ENCODE peak calls at places on chromosomes 6 and 20, in nine cellular contexts. U, Q, I, H, K, A, V, M and C are unnamed samples.
A peak's percentile ranks its signal among the peaks of the same experiment; 100 is the strongest.

GRCh38 chr20:1185316-1185741 is 548 bp upstream of the TMEM74B start:
- DNase-seq in Q (no peak), K (no peak), I (peak; percentile 10), M (peak; percentile 39), A (no peak), V (no peak), H (no peak), U (no peak), C (no peak)

GRCh38 chr6:135520781-135521180 is 23.2 kb upstream of the AHI1 start:
- DNase-seq in H (no peak), Q (no peak), A (no peak), U (no peak), I (no peak), V (no peak), M (no peak), K (no peak), C (no peak)

GRCh38 chr20:1718604-1719384 is 61.2 kb upstream of the SIRPG start:
- DNase-seq in H (no peak), V (no peak), I (no peak), K (no peak), Q (peak; percentile 79), U (peak; percentile 33), A (no peak), M (no peak), C (no peak)

GRCh38 chr6:37059344-37060194 is 54.1 kb downstream of the FGD2 start:
- DNase-seq in A (peak; percentile 70), M (peak; percentile 71), U (peak; percentile 92), K (no peak), V (no peak), Q (peak; percentile 64), I (peak; percentile 66), H (no peak), C (peak; percentile 73)

GRCh38 chr20:23614163-23614562 is 8.4 kb upstream of the CST9 start:
- DNase-seq in H (no peak), K (no peak), I (no peak), Q (no peak), M (no peak), A (no peak), U (no peak), V (no peak), C (no peak)

GRCh38 chr6:145551164-145551563 is 184.2 kb downstream of the EPM2A start:
- DNase-seq in M (no peak), K (no peak), A (no peak), I (no peak), V (no peak), U (no peak), H (no peak), Q (no peak), C (no peak)

GRCh38 chr6:165976705-165977104 is 190.9 kb downstream of the TBXT start:
- DNase-seq in V (no peak), U (no peak), Q (no peak), A (no peak), H (no peak), M (no peak), K (no peak), I (no peak), C (no peak)

GRCh38 chr6:16974387-16974673 is 127.5 kb upstream of the STMND1 start:
- DNase-seq in U (no peak), K (no peak), A (no peak), Q (no peak), M (no peak), H (no peak), I (no peak), V (no peak), C (no peak)

GRCh38 chr6:42046491-42047219 is 3.7 kb upstream of the TAF8 start:
- DNase-seq in Q (no peak), V (no peak), A (no peak), M (no peak), U (no peak), I (no peak), K (no peak), H (no peak), C (no peak)

GRCh38 chr6:158361961-158362634 is 49.8 kb downstream of the TULP4 start:
- DNase-seq in I (no peak), H (no peak), Q (no peak), M (no peak), V (no peak), U (no peak), K (no peak), A (no peak), C (no peak)

GRCh38 chr6:26286168-26286854 is 78.7 kb upstream of the BTN3A2 start:
- DNase-seq in Q (peak; percentile 74), A (peak; percentile 21), U (no peak), H (peak; percentile 33), I (peak; percentile 70), K (peak; percentile 57), V (peak; percentile 65), M (peak; percentile 76), C (peak; percentile 83)

GRCh38 chr6:53128842-53129241 is 19.8 kb downstream of the GCM1 start:
- DNase-seq in H (no peak), K (no peak), A (no peak), M (no peak), V (no peak), U (no peak), I (no peak), Q (no peak), C (no peak)

GRCh38 chr6:69584913-69585729 is 211.7 kb downstream of the LMBRD1 start:
- DNase-seq in Q (no peak), M (no peak), K (no peak), A (peak; percentile 88), U (no peak), V (no peak), I (no peak), H (no peak), C (no peak)

GRCh38 chr6:151060096-151060741 is 179.5 kb upstream of the AKAP12 start:
- DNase-seq in U (peak; percentile 82), Q (no peak), H (no peak), A (no peak), K (no peak), V (no peak), M (no peak), I (no peak), C (no peak)

GRCh38 chr6:88650029-88650619 is 313.3 kb downstream of the RNGTT start:
- DNase-seq in I (no peak), V (no peak), Q (no peak), M (no peak), A (no peak), H (no peak), U (peak; percentile 43), K (no peak), C (no peak)

GRCh38 chr20:46709459-46710148 is at the start of gene SLC2A10:
- DNase-seq in Q (no peak), V (no peak), H (no peak), I (peak; percentile 78), K (no peak), M (peak; percentile 82), A (peak; percentile 31), U (no peak), C (peak; percentile 80)

GRCh38 chr20:23007462-23007861 is 27.6 kb upstream of the SSTR4 start:
- DNase-seq in A (no peak), K (no peak), I (no peak), M (no peak), H (no peak), Q (no peak), V (no peak), U (no peak), C (no peak)

GRCh38 chr6:104019075-104019474 is 840.6 kb downstream of the HACE1 start:
- DNase-seq in V (no peak), A (peak; percentile 12), U (no peak), Q (no peak), I (no peak), M (no peak), K (no peak), H (no peak), C (no peak)

GRCh38 chr20:4190792-4191519 is 175.6 kb upstream of the RNF24 start:
- DNase-seq in H (no peak), U (no peak), M (no peak), A (no peak), I (no peak), Q (no peak), V (no peak), K (no peak), C (no peak)

GRCh38 chr20:52171025-52171424 is 20.6 kb downstream of the ZFP64 start:
- DNase-seq in H (no peak), U (no peak), V (no peak), I (no peak), A (no peak), M (no peak), Q (no peak), K (no peak), C (no peak)